ENCODE peak calls at places on chromosomes 13 and 19, in nine cellular contexts. K is T-helper 1 cell; H is mucosa of descending colon; Z is stimulated activated CD8-positive, alpha-beta memory T cell treated with anti-CD3 and anti-CD28 coated beads, Interleukin-15, amount 100 ng/mL, for 4 hours; W is NCI-H2081; R is iPS-NIHi11; A is Right ventricle myocardium inferior; M is Calu3; P is glutamatergic neuron. C is an unnamed sample.

GRCh38 chr13:100301418-100301817 is 212.5 kb downstream of the PCCA start:
- DNase-seq in K (no peak), H (no peak), Z (no peak), W (peak), R (no peak), A (no peak), M (no peak), P (peak), C (peak)

GRCh38 chr19:45078390-45079062 is 534 bp upstream of the GEMIN7 start:
- DNase-seq in K (no peak), H (no peak), Z (no peak), W (no peak), R (no peak), A (no peak), M (no peak), P (no peak), C (no peak)

GRCh38 chr19:54190503-54190941 is 586 bp upstream of the TSEN34 start:
- DNase-seq in K (peak), H (peak), Z (peak), W (peak), R (peak), A (peak), M (peak), P (peak), C (peak)

GRCh38 chr13:48542581-48543341 is 9.9 kb upstream of the RCBTB2 start:
- DNase-seq in K (no peak), H (peak), Z (no peak), W (peak), R (peak), A (peak), M (peak), P (peak), C (no peak)

GRCh38 chr19:37128821-37129177 is 43.7 kb downstream of the ZNF585A start:
- DNase-seq in K (no peak), H (no peak), Z (no peak), W (no peak), R (no peak), A (no peak), M (no peak), P (no peak), C (no peak)

GRCh38 chr19:38676023-38676877 is 28.8 kb downstream of the ACTN4 start:
- DNase-seq in K (no peak), H (no peak), Z (no peak), W (no peak), R (no peak), A (peak), M (no peak), P (no peak), C (no peak)

GRCh38 chr19:18700501-18701249 is 17.2 kb downstream of the CRTC1 start:
- DNase-seq in K (peak), H (peak), Z (no peak), W (peak), R (peak), A (peak), M (peak), P (peak), C (no peak)

GRCh38 chr13:113887700-113888201 is 23.9 kb upstream of the GAS6 start:
- DNase-seq in K (no peak), H (no peak), Z (no peak), W (no peak), R (no peak), A (no peak), M (no peak), P (no peak), C (no peak)

GRCh38 chr13:41648314-41648935 is 191.1 kb downstream of the RGCC start:
- DNase-seq in K (no peak), H (no peak), Z (no peak), W (peak), R (no peak), A (no peak), M (no peak), P (no peak), C (no peak)

GRCh38 chr19:46972301-46972700 is 47.3 kb upstream of the NPAS1 start:
- DNase-seq in K (no peak), H (no peak), Z (no peak), W (no peak), R (no peak), A (no peak), M (no peak), P (no peak), C (no peak)

GRCh38 chr19:11375143-11375948 is 880 bp downstream of the SWSAP1 start:
- DNase-seq in K (peak), H (peak), Z (peak), W (peak), R (peak), A (no peak), M (peak), P (no peak), C (no peak)

GRCh38 chr13:21675095-21676007 is 4.5 kb downstream of the FGF9 start:
- DNase-seq in K (peak), H (peak), Z (no peak), W (peak), R (peak), A (no peak), M (peak), P (peak), C (no peak)

GRCh38 chr19:14051980-14052379 is 9.9 kb downstream of the PALM3 start:
- DNase-seq in K (no peak), H (no peak), Z (no peak), W (no peak), R (no peak), A (no peak), M (no peak), P (no peak), C (no peak)

GRCh38 chr19:48698046-48698445 is 2.3 kb downstream of the FUT2 start:
- DNase-seq in K (no peak), H (peak), Z (no peak), W (no peak), R (no peak), A (no peak), M (peak), P (no peak), C (no peak)

GRCh38 chr19:19406878-19407639 is 1.6 kb downstream of the GATAD2A start:
- DNase-seq in K (no peak), H (peak), Z (no peak), W (no peak), R (no peak), A (no peak), M (peak), P (no peak), C (no peak)

GRCh38 chr13:44734204-44734707 is 158.1 kb upstream of the TSC22D1 start:
- DNase-seq in K (no peak), H (no peak), Z (no peak), W (peak), R (peak), A (no peak), M (no peak), P (no peak), C (no peak)

GRCh38 chr19:42386974-42387707 is 3.0 kb downstream of the CNFN start:
- DNase-seq in K (peak), H (peak), Z (peak), W (peak), R (peak), A (peak), M (peak), P (peak), C (no peak)

GRCh38 chr13:27353653-27354052 is 70.8 kb upstream of the GTF3A start:
- DNase-seq in K (no peak), H (no peak), Z (no peak), W (no peak), R (no peak), A (no peak), M (no peak), P (no peak), C (no peak)

GRCh38 chr13:79531542-79532239 is 50.7 kb downstream of the NDFIP2 start:
- DNase-seq in K (no peak), H (no peak), Z (no peak), W (no peak), R (no peak), A (no peak), M (no peak), P (no peak), C (no peak)

GRCh38 chr13:80379245-80379644 is 38.3 kb upstream of the SPRY2 start:
- DNase-seq in K (no peak), H (no peak), Z (no peak), W (no peak), R (no peak), A (no peak), M (no peak), P (no peak), C (no peak)

GRCh38 chr13:70390968-70391367 is 282.7 kb upstream of the KLHL1 start:
- DNase-seq in K (no peak), H (no peak), Z (no peak), W (no peak), R (no peak), A (no peak), M (no peak), P (no peak), C (no peak)

GRCh38 chr19:3423183-3423829 is 56.9 kb downstream of the NFIC start:
- DNase-seq in K (no peak), H (no peak), Z (no peak), W (no peak), R (no peak), A (no peak), M (no peak), P (no peak), C (no peak)

GRCh38 chr19:18300930-18301717 is 19.7 kb upstream of the JUND start:
- DNase-seq in K (no peak), H (peak), Z (no peak), W (no peak), R (peak), A (no peak), M (peak), P (no peak), C (no peak)

GRCh38 chr13:42894765-42895181 is 97.3 kb downstream of the EPSTI1 start:
- DNase-seq in K (no peak), H (no peak), Z (no peak), W (peak), R (no peak), A (no peak), M (no peak), P (no peak), C (no peak)

GRCh38 chr13:24614306-24615080 is 65.7 kb upstream of the ATP12A start:
- DNase-seq in K (no peak), H (no peak), Z (no peak), W (no peak), R (no peak), A (no peak), M (no peak), P (no peak), C (no peak)

GRCh38 chr19:56107626-56108351 is 13.3 kb downstream of the ZNF787 start:
- DNase-seq in K (no peak), H (peak), Z (no peak), W (no peak), R (no peak), A (no peak), M (no peak), P (no peak), C (no peak)

GRCh38 chr13:26965976-26966375 is 205.4 kb upstream of the GPR12 start:
- DNase-seq in K (no peak), H (peak), Z (no peak), W (peak), R (no peak), A (peak), M (no peak), P (peak), C (no peak)

GRCh38 chr19:29858000-29858596 is 46.3 kb downstream of the CCNE1 start:
- DNase-seq in K (no peak), H (peak), Z (no peak), W (no peak), R (peak), A (no peak), M (peak), P (peak), C (no peak)

GRCh38 chr13:112248406-112248760 is 127.8 kb upstream of the SPACA7 start:
- DNase-seq in K (no peak), H (no peak), Z (no peak), W (no peak), R (no peak), A (no peak), M (no peak), P (no peak), C (no peak)

GRCh38 chr13:74560325-74560724 is 426.1 kb upstream of the KLF12 start:
- DNase-seq in K (no peak), H (no peak), Z (no peak), W (no peak), R (no peak), A (no peak), M (no peak), P (no peak), C (no peak)

GRCh38 chr19:13997637-13997962 is 8.5 kb downstream of the RFX1 start:
- DNase-seq in K (no peak), H (no peak), Z (no peak), W (no peak), R (peak), A (peak), M (no peak), P (no peak), C (no peak)

GRCh38 chr13:113974304-113975281 is 717 bp upstream of the C13orf46 start:
- DNase-seq in K (no peak), H (peak), Z (no peak), W (no peak), R (no peak), A (peak), M (no peak), P (peak), C (no peak)

GRCh38 chr13:35978607-35979316 is 152.4 kb downstream of the DCLK1 start:
- DNase-seq in K (no peak), H (no peak), Z (no peak), W (peak), R (peak), A (no peak), M (peak), P (no peak), C (no peak)

GRCh38 chr13:40145139-40145538 is 489.7 kb downstream of the COG6 start:
- DNase-seq in K (no peak), H (no peak), Z (no peak), W (no peak), R (no peak), A (no peak), M (no peak), P (no peak), C (no peak)

GRCh38 chr13:106378263-106378662 is 157.2 kb downstream of the EFNB2 start:
- DNase-seq in K (no peak), H (no peak), Z (no peak), W (no peak), R (no peak), A (no peak), M (no peak), P (no peak), C (no peak)

GRCh38 chr13:40682449-40683240 is 16.2 kb upstream of the FOXO1 start:
- DNase-seq in K (no peak), H (no peak), Z (no peak), W (no peak), R (no peak), A (no peak), M (no peak), P (no peak), C (no peak)

GRCh38 chr19:11195169-11195568 is 2.2 kb downstream of the KANK2 start:
- DNase-seq in K (no peak), H (no peak), Z (no peak), W (peak), R (no peak), A (no peak), M (no peak), P (no peak), C (no peak)

C was measured in cerebellar nuclear complex.